ENCODE peak calls at places on chromosome 18, in ten cellular contexts. S is HT-29; Y is stimulated activated CD4-positive, alpha-beta T cell treated with anti-CD3 and anti-CD28 coated beads, Interleukin-12 subunit alpha, Interleukin-12 subunit beta, amount 100 ng/mL, for 4 hours; V is NCI-H2081 treated with DMSO at 0.1 percent for 48 hours; P is psoas muscle; E is aorta; O is neural crest cell; J is left lung; M is hypothalamus; I is lower lobe of right lung. N is an unnamed sample.

GRCh38 chr18:65093341-65093740 is 657.5 kb upstream of the CDH7 start:
- DNase-seq in V (no peak), E (no peak), I (no peak), M (peak), Y (no peak), S (no peak), J (no peak), P (no peak), O (no peak), N (no peak)

GRCh38 chr18:52722904-52723303 is 382.9 kb downstream of the DCC start:
- DNase-seq in O (no peak), P (no peak), V (no peak), E (no peak), M (no peak), Y (no peak), S (no peak), I (no peak), J (no peak), N (no peak)

GRCh38 chr18:60446821-60447220 is 74.2 kb upstream of the MC4R start:
- DNase-seq in V (no peak), M (no peak), O (no peak), Y (no peak), P (no peak), S (no peak), I (no peak), E (no peak), J (peak), N (no peak)

GRCh38 chr18:58226476-58226875 is 182.4 kb downstream of the NEDD4L start:
- DNase-seq in E (no peak), O (no peak), M (no peak), J (no peak), Y (no peak), I (no peak), S (no peak), P (no peak), V (no peak), N (no peak)

GRCh38 chr18:63457987-63458386 is 18.8 kb upstream of the SERPINB5 start:
- DNase-seq in M (no peak), P (no peak), V (no peak), S (no peak), E (no peak), Y (no peak), O (no peak), I (no peak), J (no peak), N (no peak)

GRCh38 chr18:57051586-57052044 is 95.3 kb upstream of the BOD1L2 start:
- DNase-seq in M (no peak), Y (no peak), J (no peak), O (no peak), S (peak), V (no peak), E (no peak), P (no peak), I (no peak), N (no peak)

GRCh38 chr18:58552057-58552461 is 76.8 kb downstream of the ALPK2 start:
- DNase-seq in J (no peak), S (no peak), Y (peak), E (no peak), O (no peak), V (no peak), P (no peak), M (no peak), I (no peak), N (no peak)

GRCh38 chr18:48862116-48862515 is 88.6 kb downstream of the SMAD7 start:
- DNase-seq in J (no peak), S (no peak), E (peak), Y (no peak), M (no peak), O (no peak), I (peak), P (no peak), V (no peak), N (no peak)

GRCh38 chr18:11733031-11733430 is 44.0 kb downstream of the GNAL start:
- DNase-seq in J (peak), Y (peak), M (peak), I (peak), S (peak), E (peak), O (peak), P (peak), V (no peak), N (peak)

GRCh38 chr18:32138332-32138731 is 46.7 kb downstream of the RNF138 start:
- DNase-seq in Y (no peak), V (no peak), O (no peak), I (no peak), J (no peak), S (no peak), M (no peak), E (no peak), P (no peak), N (no peak)

GRCh38 chr18:9617006-9617542 is 2.7 kb upstream of the PPP4R1 start:
- DNase-seq in P (no peak), O (no peak), M (no peak), E (no peak), I (no peak), V (no peak), Y (no peak), J (no peak), S (no peak), N (no peak)

GRCh38 chr18:63518178-63519012 is 23.8 kb upstream of the SERPINB12 start:
- DNase-seq in P (no peak), O (peak), S (peak), I (no peak), J (no peak), M (peak), V (peak), Y (peak), E (no peak), N (peak)